ENCODE peak calls at places on chromosome 11, in nine cellular contexts. One of them, this sample, is unnamed.

GRCh38 chr11:133907841-133908241 is 48.9 kb downstream of the IGSF9B start:
- DNase-seq in psoas muscle: no peak
- DNase-seq in body of pancreas: no peak
- DNase-seq in DND-41: no peak
- DNase-seq in kidney: no peak
- DNase-seq in GM12865: no peak
- DNase-seq in fibroblast of villous mesenchyme: no peak
- DNase-seq in adrenal gland: no peak
- DNase-seq in HFF-Myc: no peak
- DNase-seq in this sample: no peak

GRCh38 chr11:64306876-64307622 is 1.7 kb downstream of the ESRRA start:
- DNase-seq in psoas muscle: peak
- DNase-seq in body of pancreas: peak
- DNase-seq in DND-41: no peak
- DNase-seq in kidney: peak
- DNase-seq in GM12865: peak
- DNase-seq in fibroblast of villous mesenchyme: peak
- DNase-seq in adrenal gland: peak
- DNase-seq in HFF-Myc: no peak
- DNase-seq in this sample: peak

GRCh38 chr11:63761870-63762661 is 6.5 kb downstream of the ZFTA start:
- DNase-seq in psoas muscle: peak
- DNase-seq in body of pancreas: peak
- DNase-seq in DND-41: no peak
- DNase-seq in kidney: peak
- DNase-seq in GM12865: no peak
- DNase-seq in fibroblast of villous mesenchyme: no peak
- DNase-seq in adrenal gland: peak
- DNase-seq in HFF-Myc: no peak
- DNase-seq in this sample: no peak

GRCh38 chr11:17848709-17849108 is 114.1 kb downstream of the KCNC1 start:
- DNase-seq in psoas muscle: no peak
- DNase-seq in body of pancreas: no peak
- DNase-seq in DND-41: no peak
- DNase-seq in kidney: no peak
- DNase-seq in GM12865: no peak
- DNase-seq in fibroblast of villous mesenchyme: no peak
- DNase-seq in adrenal gland: no peak
- DNase-seq in HFF-Myc: no peak
- DNase-seq in this sample: no peak

GRCh38 chr11:119100246-119100959 is 1.2 kb downstream of the DPAGT1 start:
- DNase-seq in psoas muscle: no peak
- DNase-seq in body of pancreas: no peak
- DNase-seq in DND-41: no peak
- DNase-seq in kidney: no peak
- DNase-seq in GM12865: no peak
- DNase-seq in fibroblast of villous mesenchyme: peak
- DNase-seq in adrenal gland: peak
- DNase-seq in HFF-Myc: no peak
- DNase-seq in this sample: peak

GRCh38 chr11:72138821-72139390 is 3.4 kb downstream of the FOLR3 start:
- DNase-seq in psoas muscle: no peak
- DNase-seq in body of pancreas: peak
- DNase-seq in DND-41: no peak
- DNase-seq in kidney: peak
- DNase-seq in GM12865: no peak
- DNase-seq in fibroblast of villous mesenchyme: no peak
- DNase-seq in adrenal gland: no peak
- DNase-seq in HFF-Myc: no peak
- DNase-seq in this sample: no peak

GRCh38 chr11:132028380-132029240 is 658.2 kb downstream of the NTM start:
- DNase-seq in psoas muscle: no peak
- DNase-seq in body of pancreas: peak
- DNase-seq in DND-41: peak
- DNase-seq in kidney: no peak
- DNase-seq in GM12865: peak
- DNase-seq in fibroblast of villous mesenchyme: peak
- DNase-seq in adrenal gland: no peak
- DNase-seq in HFF-Myc: peak
- DNase-seq in this sample: peak

GRCh38 chr11:13776134-13776815 is 107.8 kb downstream of the FAR1 start:
- DNase-seq in psoas muscle: no peak
- DNase-seq in body of pancreas: no peak
- DNase-seq in DND-41: no peak
- DNase-seq in kidney: no peak
- DNase-seq in GM12865: peak
- DNase-seq in fibroblast of villous mesenchyme: no peak
- DNase-seq in adrenal gland: no peak
- DNase-seq in HFF-Myc: no peak
- DNase-seq in this sample: peak

DNA sequence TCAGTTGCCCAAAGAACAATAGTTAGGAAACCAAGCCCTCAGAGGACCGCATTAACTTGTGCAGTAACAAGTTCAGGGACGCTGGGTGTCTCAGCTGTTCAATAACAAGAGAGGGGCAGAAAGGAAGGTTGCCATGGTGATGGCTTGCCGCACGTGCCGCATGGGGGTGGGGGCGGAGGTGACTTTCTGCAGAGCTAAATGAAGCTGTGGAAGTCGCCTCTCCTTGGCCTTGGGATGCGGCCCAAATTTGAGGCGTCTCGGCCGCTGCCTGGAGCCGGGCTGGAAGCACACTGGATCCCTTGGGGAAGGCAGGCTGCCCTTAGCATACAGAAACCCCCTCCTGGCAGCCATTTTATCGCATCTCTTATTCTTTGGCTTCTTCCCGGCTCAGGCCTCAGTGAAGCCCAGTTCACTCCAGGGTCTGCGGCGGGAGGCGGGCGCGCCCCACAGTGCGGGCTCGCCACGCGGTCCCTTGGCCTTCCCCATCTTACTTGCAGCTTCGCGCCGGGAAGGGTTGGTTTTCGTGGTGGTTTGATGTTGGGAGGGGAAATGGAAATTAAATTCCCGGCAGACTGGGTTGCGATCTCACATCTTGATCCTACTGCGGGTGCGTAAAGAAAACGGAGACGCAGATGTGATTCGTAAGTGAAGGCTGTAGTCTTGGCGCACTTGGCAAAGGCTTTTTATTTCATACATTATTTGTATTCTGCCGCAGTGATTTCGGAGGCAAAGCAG is 94.3 kb downstream of the SLC17A6 start:
- DNase-seq in psoas muscle: peak
- DNase-seq in body of pancreas: peak
- DNase-seq in DND-41: no peak
- DNase-seq in kidney: peak
- DNase-seq in GM12865: no peak
- DNase-seq in fibroblast of villous mesenchyme: no peak
- DNase-seq in adrenal gland: peak
- DNase-seq in HFF-Myc: no peak
- DNase-seq in this sample: peak
- TF ChIP-seq CTCF in psoas muscle: no peak
- TF ChIP-seq CTCF in body of pancreas: no peak
- TF ChIP-seq CTCF in DND-41: no peak
- TF ChIP-seq CTCF in kidney: no peak
- TF ChIP-seq CTCF in GM12865: no peak
- TF ChIP-seq CTCF in fibroblast of villous mesenchyme: no peak
- TF ChIP-seq CTCF in adrenal gland: no peak
- TF ChIP-seq CTCF in HFF-Myc: no peak
- TF ChIP-seq CTCF in this sample: no peak

GRCh38 chr11:129117595-129118350 is 74.4 kb downstream of the ARHGAP32 start:
- DNase-seq in psoas muscle: no peak
- DNase-seq in body of pancreas: peak
- DNase-seq in DND-41: peak
- DNase-seq in kidney: no peak
- DNase-seq in GM12865: peak
- DNase-seq in fibroblast of villous mesenchyme: peak
- DNase-seq in adrenal gland: peak
- DNase-seq in HFF-Myc: peak
- DNase-seq in this sample: peak

GRCh38 chr11:129119036-129119435 is 73.1 kb downstream of the ARHGAP32 start:
- DNase-seq in psoas muscle: no peak
- DNase-seq in body of pancreas: no peak
- DNase-seq in DND-41: no peak
- DNase-seq in kidney: no peak
- DNase-seq in GM12865: no peak
- DNase-seq in fibroblast of villous mesenchyme: no peak
- DNase-seq in adrenal gland: no peak
- DNase-seq in HFF-Myc: no peak
- DNase-seq in this sample: no peak

DNA sequence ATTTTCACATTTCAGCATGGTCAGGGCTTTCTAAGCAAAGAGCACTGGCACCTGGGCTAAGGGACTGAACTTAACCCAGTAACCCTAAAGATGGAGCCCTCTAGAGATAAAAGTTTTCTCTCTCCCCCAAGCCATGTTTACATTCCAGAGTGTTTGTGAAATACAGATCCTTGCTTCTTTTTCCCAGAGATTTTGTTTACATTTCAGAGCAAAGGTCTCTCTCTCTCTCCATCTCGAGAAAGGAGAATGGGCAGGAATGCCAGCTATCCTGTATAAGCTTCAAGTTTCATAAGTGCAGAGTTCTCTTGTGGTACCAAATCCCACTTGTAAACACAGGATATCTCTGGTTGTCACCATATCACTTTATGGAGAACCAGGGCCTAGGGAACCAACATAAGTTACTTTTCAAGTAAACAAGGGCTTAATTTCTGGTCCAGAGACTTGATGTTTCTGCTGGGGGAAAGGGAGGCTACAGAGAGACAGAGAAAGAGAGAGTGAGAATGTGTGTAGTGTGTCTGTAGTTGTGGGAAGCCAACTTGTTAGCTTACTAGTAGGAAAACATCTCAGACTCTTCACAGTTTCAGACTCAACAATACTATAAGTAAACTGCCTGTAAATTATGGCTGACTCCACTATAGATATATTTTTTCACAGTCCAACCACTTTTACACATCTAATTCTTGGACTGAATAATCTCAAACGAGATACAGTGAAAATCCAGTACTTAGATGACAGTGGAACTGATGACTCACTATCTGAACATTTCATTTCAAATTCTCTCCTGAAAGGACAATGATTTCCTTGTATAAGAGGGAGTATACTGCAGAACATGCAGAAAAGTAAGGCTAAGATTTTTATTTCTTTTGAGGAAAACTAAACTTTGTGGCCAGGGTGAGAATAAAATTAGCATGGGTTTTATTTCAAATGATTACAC is 76.2 kb downstream of the ARHGAP32 start:
- DNase-seq in psoas muscle: no peak
- DNase-seq in body of pancreas: no peak
- DNase-seq in DND-41: no peak
- DNase-seq in kidney: no peak
- DNase-seq in GM12865: no peak
- DNase-seq in fibroblast of villous mesenchyme: peak
- DNase-seq in adrenal gland: no peak
- DNase-seq in HFF-Myc: no peak
- DNase-seq in this sample: peak
- H3K4me3 ChIP-seq in psoas muscle: no peak
- H3K4me3 ChIP-seq in body of pancreas: no peak
- H3K4me3 ChIP-seq in DND-41: no peak
- H3K4me3 ChIP-seq in kidney: no peak
- H3K4me3 ChIP-seq in GM12865: no peak
- H3K4me3 ChIP-seq in fibroblast of villous mesenchyme: no peak
- H3K4me3 ChIP-seq in adrenal gland: no peak
- H3K4me3 ChIP-seq in HFF-Myc: no peak
- H3K4me3 ChIP-seq in this sample: no peak

DNA sequence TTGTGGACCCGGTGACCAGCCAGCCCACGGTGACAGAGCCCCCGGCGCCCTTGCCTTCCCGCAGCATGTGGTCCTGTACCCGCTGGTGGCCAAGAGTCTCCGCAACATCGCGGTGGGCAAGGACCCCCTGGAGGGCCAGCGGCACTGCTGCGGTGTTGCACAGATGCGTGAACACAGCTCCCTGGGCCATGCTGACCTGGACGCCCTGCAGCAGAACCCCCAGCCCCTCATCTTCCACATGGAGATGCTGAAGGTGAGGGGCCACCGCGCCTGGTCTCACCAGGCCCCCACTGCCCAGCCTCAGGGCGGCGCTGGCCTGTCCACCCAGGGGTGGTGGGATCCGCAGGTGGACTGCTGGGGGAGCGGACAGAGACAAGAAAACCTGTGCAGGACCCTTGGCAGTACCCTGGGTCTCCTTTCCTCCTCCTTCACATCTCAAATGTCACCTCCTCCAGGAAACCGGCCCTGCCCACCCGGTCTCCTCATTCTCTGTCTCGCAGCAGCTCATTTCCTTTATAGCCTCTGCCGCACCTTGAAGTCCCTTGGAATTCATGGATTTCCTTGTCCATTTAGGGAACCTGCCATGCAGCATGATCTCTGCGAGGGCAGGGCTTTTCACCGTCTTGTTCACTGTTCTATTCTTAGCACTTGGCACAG is 6.5 kb downstream of the AIP start:
- DNase-seq in psoas muscle: no peak
- DNase-seq in body of pancreas: no peak
- DNase-seq in DND-41: no peak
- DNase-seq in kidney: peak
- DNase-seq in GM12865: no peak
- DNase-seq in fibroblast of villous mesenchyme: no peak
- DNase-seq in adrenal gland: no peak
- DNase-seq in HFF-Myc: no peak
- DNase-seq in this sample: no peak
- TF ChIP-seq CTCF in psoas muscle: no peak
- TF ChIP-seq CTCF in body of pancreas: no peak
- TF ChIP-seq CTCF in DND-41: no peak
- TF ChIP-seq CTCF in kidney: no peak
- TF ChIP-seq CTCF in GM12865: no peak
- TF ChIP-seq CTCF in fibroblast of villous mesenchyme: no peak
- TF ChIP-seq CTCF in adrenal gland: no peak
- TF ChIP-seq CTCF in HFF-Myc: no peak
- TF ChIP-seq CTCF in this sample: no peak

GRCh38 chr11:60914620-60915249 is 777 bp downstream of the TMEM109 start:
- DNase-seq in psoas muscle: peak
- DNase-seq in body of pancreas: peak
- DNase-seq in DND-41: peak
- DNase-seq in kidney: peak
- DNase-seq in GM12865: peak
- DNase-seq in fibroblast of villous mesenchyme: peak
- DNase-seq in adrenal gland: peak
- DNase-seq in HFF-Myc: no peak
- DNase-seq in this sample: peak

GRCh38 chr11:60912223-60912850 is 1.6 kb upstream of the TMEM109 start:
- DNase-seq in psoas muscle: no peak
- DNase-seq in body of pancreas: no peak
- DNase-seq in DND-41: no peak
- DNase-seq in kidney: no peak
- DNase-seq in GM12865: no peak
- DNase-seq in fibroblast of villous mesenchyme: no peak
- DNase-seq in adrenal gland: no peak
- DNase-seq in HFF-Myc: no peak
- DNase-seq in this sample: no peak

GRCh38 chr11:60910711-60911366 is 3.1 kb upstream of the TMEM109 start:
- DNase-seq in psoas muscle: no peak
- DNase-seq in body of pancreas: no peak
- DNase-seq in DND-41: no peak
- DNase-seq in kidney: no peak
- DNase-seq in GM12865: peak
- DNase-seq in fibroblast of villous mesenchyme: no peak
- DNase-seq in adrenal gland: no peak
- DNase-seq in HFF-Myc: no peak
- DNase-seq in this sample: no peak

GRCh38 chr11:60913793-60914619 is at the start of gene TMEM109:
- DNase-seq in psoas muscle: peak
- DNase-seq in body of pancreas: peak
- DNase-seq in DND-41: peak
- DNase-seq in kidney: peak
- DNase-seq in GM12865: peak
- DNase-seq in fibroblast of villous mesenchyme: peak
- DNase-seq in adrenal gland: peak
- DNase-seq in HFF-Myc: peak
- DNase-seq in this sample: peak

DNA sequence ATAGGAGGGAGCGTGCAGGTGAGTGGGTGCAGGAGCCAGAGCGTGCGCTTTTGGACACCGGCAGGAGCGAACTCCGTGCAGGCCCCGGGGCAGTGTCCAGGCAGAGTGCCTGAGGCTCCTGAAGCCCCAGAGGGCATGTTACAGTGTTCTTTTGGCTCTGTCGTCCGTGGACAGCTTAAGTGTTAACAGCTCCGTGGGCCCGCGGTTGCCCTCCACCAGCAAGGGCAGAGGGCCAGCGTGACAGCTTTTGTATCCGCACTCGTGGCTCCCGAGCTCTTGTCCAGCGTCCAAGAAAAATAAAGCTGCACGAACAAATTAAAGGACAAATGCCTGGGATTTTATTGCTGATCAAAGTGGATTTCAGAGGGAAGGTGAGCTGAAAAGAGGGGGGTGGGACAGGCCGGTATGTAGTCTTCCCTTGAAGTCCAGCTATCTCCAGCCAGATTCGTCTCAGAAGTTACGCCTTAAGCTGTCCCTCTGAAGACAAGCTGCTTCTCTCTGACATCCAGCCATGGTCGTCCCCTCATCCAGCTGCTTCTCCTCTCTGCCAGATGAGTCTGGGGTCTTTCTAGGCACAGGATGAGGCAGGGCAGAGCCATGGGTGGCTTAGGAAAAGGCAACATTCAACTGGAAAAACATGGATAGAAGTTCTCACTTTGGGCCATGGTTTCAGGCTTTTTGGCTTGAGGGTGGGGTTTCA is 957 bp upstream of the TMEM109 start:
- DNase-seq in psoas muscle: no peak
- DNase-seq in body of pancreas: no peak
- DNase-seq in DND-41: no peak
- DNase-seq in kidney: no peak
- DNase-seq in GM12865: no peak
- DNase-seq in fibroblast of villous mesenchyme: no peak
- DNase-seq in adrenal gland: no peak
- DNase-seq in HFF-Myc: no peak
- DNase-seq in this sample: no peak
- H3K4me3 ChIP-seq in psoas muscle: peak
- H3K4me3 ChIP-seq in body of pancreas: no peak
- H3K4me3 ChIP-seq in DND-41: peak
- H3K4me3 ChIP-seq in kidney: peak
- H3K4me3 ChIP-seq in GM12865: no peak
- H3K4me3 ChIP-seq in fibroblast of villous mesenchyme: peak
- H3K4me3 ChIP-seq in adrenal gland: no peak
- H3K4me3 ChIP-seq in HFF-Myc: peak
- H3K4me3 ChIP-seq in this sample: peak

This sample was measured in fibroblast of pulmonary artery.